ENCODE peak calls at places on chromosomes 1 and 21, in eight cellular contexts. One of them, this sample, is unnamed.

GRCh38 chr1:999797-1000356 is at the start of gene HES4:
- DNase-seq in fibroblast of mammary gland: peak
- DNase-seq in tibial artery: peak
- DNase-seq in endothelial cell of umbilical vein: peak
- DNase-seq in AG04449: peak
- DNase-seq in uterus: peak
- DNase-seq in ovary: peak
- DNase-seq in NB4: peak
- DNase-seq in this sample: peak

GRCh38 chr1:43822040-43822439 is 111.6 kb upstream of the ARTN start:
- DNase-seq in fibroblast of mammary gland: peak
- DNase-seq in ovary: no peak
- DNase-seq in NB4: no peak
- DNase-seq in AG04449: peak
- DNase-seq in tibial artery: no peak
- DNase-seq in endothelial cell of umbilical vein: peak
- DNase-seq in uterus: peak
- DNase-seq in this sample: peak

GRCh38 chr1:168396940-168397680 is 116.4 kb downstream of the TBX19 start:
- DNase-seq in endothelial cell of umbilical vein: no peak
- DNase-seq in tibial artery: no peak
- DNase-seq in ovary: no peak
- DNase-seq in fibroblast of mammary gland: no peak
- DNase-seq in NB4: no peak
- DNase-seq in uterus: no peak
- DNase-seq in AG04449: no peak
- DNase-seq in this sample: no peak

GRCh38 chr1:32361674-32362473 is 411 bp downstream of the FAM229A start:
- DNase-seq in fibroblast of mammary gland: peak
- DNase-seq in NB4: no peak
- DNase-seq in ovary: peak
- DNase-seq in AG04449: no peak
- DNase-seq in tibial artery: peak
- DNase-seq in uterus: peak
- DNase-seq in endothelial cell of umbilical vein: peak
- DNase-seq in this sample: peak

GRCh38 chr21:38188037-38188436 is 68.8 kb upstream of the KCNJ15 start:
- DNase-seq in NB4: no peak
- DNase-seq in AG04449: no peak
- DNase-seq in fibroblast of mammary gland: peak
- DNase-seq in uterus: no peak
- DNase-seq in endothelial cell of umbilical vein: no peak
- DNase-seq in ovary: no peak
- DNase-seq in tibial artery: no peak
- DNase-seq in this sample: peak

GRCh38 chr1:181318022-181318857 is 165.1 kb upstream of the CACNA1E start:
- DNase-seq in AG04449: no peak
- DNase-seq in tibial artery: no peak
- DNase-seq in NB4: no peak
- DNase-seq in fibroblast of mammary gland: no peak
- DNase-seq in ovary: no peak
- DNase-seq in endothelial cell of umbilical vein: no peak
- DNase-seq in uterus: no peak
- DNase-seq in this sample: no peak

GRCh38 chr1:22665752-22666151 is 12.7 kb downstream of the C1QB start:
- DNase-seq in endothelial cell of umbilical vein: peak
- DNase-seq in uterus: no peak
- DNase-seq in tibial artery: no peak
- DNase-seq in AG04449: no peak
- DNase-seq in ovary: peak
- DNase-seq in fibroblast of mammary gland: peak
- DNase-seq in NB4: peak
- DNase-seq in this sample: peak

GRCh38 chr1:237851209-237851845 is 39.4 kb downstream of the ZP4 start:
- DNase-seq in ovary: no peak
- DNase-seq in tibial artery: no peak
- DNase-seq in uterus: no peak
- DNase-seq in AG04449: no peak
- DNase-seq in endothelial cell of umbilical vein: no peak
- DNase-seq in NB4: peak
- DNase-seq in fibroblast of mammary gland: peak
- DNase-seq in this sample: peak

GRCh38 chr1:164611754-164612642 is 53.0 kb downstream of the PBX1 start:
- DNase-seq in ovary: no peak
- DNase-seq in endothelial cell of umbilical vein: peak
- DNase-seq in tibial artery: no peak
- DNase-seq in uterus: no peak
- DNase-seq in fibroblast of mammary gland: peak
- DNase-seq in NB4: no peak
- DNase-seq in AG04449: no peak
- DNase-seq in this sample: peak

GRCh38 chr1:78437941-78438340 is 52.8 kb upstream of the PTGFR start:
- DNase-seq in ovary: no peak
- DNase-seq in endothelial cell of umbilical vein: no peak
- DNase-seq in fibroblast of mammary gland: no peak
- DNase-seq in uterus: no peak
- DNase-seq in NB4: no peak
- DNase-seq in AG04449: no peak
- DNase-seq in tibial artery: no peak
- DNase-seq in this sample: no peak

GRCh38 chr1:159790237-159790917 is 9.6 kb downstream of the DUSP23 start:
- DNase-seq in NB4: peak
- DNase-seq in uterus: no peak
- DNase-seq in ovary: no peak
- DNase-seq in AG04449: no peak
- DNase-seq in tibial artery: no peak
- DNase-seq in fibroblast of mammary gland: peak
- DNase-seq in endothelial cell of umbilical vein: peak
- DNase-seq in this sample: peak

GRCh38 chr1:116847688-116848531 is 61.8 kb upstream of the PTGFRN start:
- DNase-seq in NB4: no peak
- DNase-seq in ovary: no peak
- DNase-seq in endothelial cell of umbilical vein: peak
- DNase-seq in uterus: peak
- DNase-seq in fibroblast of mammary gland: peak
- DNase-seq in tibial artery: peak
- DNase-seq in AG04449: peak
- DNase-seq in this sample: peak

GRCh38 chr1:17802164-17802563 is 47.0 kb downstream of the ACTL8 start:
- DNase-seq in uterus: no peak
- DNase-seq in NB4: no peak
- DNase-seq in fibroblast of mammary gland: peak
- DNase-seq in ovary: no peak
- DNase-seq in endothelial cell of umbilical vein: no peak
- DNase-seq in tibial artery: no peak
- DNase-seq in AG04449: no peak
- DNase-seq in this sample: peak

GRCh38 chr1:1243807-1244191 is 2.7 kb downstream of the C1QTNF12 start:
- DNase-seq in ovary: no peak
- DNase-seq in endothelial cell of umbilical vein: no peak
- DNase-seq in NB4: no peak
- DNase-seq in tibial artery: no peak
- DNase-seq in AG04449: no peak
- DNase-seq in uterus: no peak
- DNase-seq in fibroblast of mammary gland: no peak
- DNase-seq in this sample: no peak

GRCh38 chr1:212221801-212222200 is 63.4 kb upstream of the PPP2R5A start:
- DNase-seq in AG04449: no peak
- DNase-seq in NB4: no peak
- DNase-seq in tibial artery: no peak
- DNase-seq in fibroblast of mammary gland: no peak
- DNase-seq in uterus: peak
- DNase-seq in ovary: no peak
- DNase-seq in endothelial cell of umbilical vein: no peak
- DNase-seq in this sample: peak

GRCh38 chr1:36166938-36167910 is 11.3 kb downstream of the MAP7D1 start:
- DNase-seq in endothelial cell of umbilical vein: no peak
- DNase-seq in ovary: no peak
- DNase-seq in NB4: no peak
- DNase-seq in fibroblast of mammary gland: peak
- DNase-seq in tibial artery: no peak
- DNase-seq in uterus: no peak
- DNase-seq in AG04449: no peak
- DNase-seq in this sample: no peak

GRCh38 chr1:156860113-156860638 is 489 bp upstream of the NTRK1 start:
- DNase-seq in uterus: peak
- DNase-seq in tibial artery: no peak
- DNase-seq in AG04449: no peak
- DNase-seq in fibroblast of mammary gland: peak
- DNase-seq in endothelial cell of umbilical vein: peak
- DNase-seq in ovary: peak
- DNase-seq in NB4: peak
- DNase-seq in this sample: peak

DNA sequence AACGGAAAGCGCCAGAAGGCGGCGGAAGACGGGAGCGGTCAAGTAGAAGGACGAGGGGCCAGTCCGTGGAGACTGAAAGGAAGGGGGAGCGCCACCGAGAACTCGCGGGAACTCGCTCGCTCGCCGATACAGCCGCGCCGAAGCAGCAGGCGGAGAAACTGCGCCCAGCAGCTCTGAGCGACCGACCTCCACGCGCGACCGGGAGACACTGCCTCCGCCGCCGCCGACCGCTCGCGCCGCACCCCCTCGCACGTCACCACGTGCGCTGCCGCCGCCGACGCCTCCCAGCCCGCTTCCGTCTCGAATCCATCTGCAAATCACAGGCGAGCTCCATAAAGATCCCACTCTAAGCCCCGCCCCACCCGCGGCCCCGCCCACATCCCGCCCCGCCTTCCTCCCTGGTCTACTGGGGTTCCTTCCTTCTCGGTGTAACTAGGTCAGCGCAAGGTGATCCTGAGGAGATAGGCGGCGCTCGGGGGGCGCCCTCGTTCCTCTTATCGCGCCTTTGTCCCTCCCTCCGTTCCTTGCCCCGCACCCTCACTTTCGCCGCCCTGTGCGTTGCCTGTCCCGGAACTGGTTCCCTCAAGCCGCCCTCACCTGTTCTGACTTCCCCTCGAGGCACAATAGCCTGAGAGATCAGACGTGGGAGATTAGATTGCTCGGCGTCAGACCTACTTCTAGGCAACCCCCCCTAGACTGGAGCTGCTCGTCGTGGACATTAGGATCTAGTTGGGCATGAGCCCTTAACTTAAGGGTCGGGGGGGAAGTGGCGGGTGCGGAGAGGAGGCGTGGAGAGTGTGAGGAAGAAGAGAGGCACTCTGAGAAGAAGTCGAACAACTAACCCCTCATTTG is at the start of gene IVNS1ABP:
- DNase-seq in NB4: peak
- DNase-seq in endothelial cell of umbilical vein: peak
- DNase-seq in AG04449: peak
- DNase-seq in ovary: peak
- DNase-seq in fibroblast of mammary gland: peak
- DNase-seq in uterus: peak
- DNase-seq in tibial artery: peak
- DNase-seq in this sample: peak
- TF ChIP-seq CTCF in NB4: peak
- TF ChIP-seq CTCF in endothelial cell of umbilical vein: no peak
- TF ChIP-seq CTCF in AG04449: peak
- TF ChIP-seq CTCF in ovary: no peak
- TF ChIP-seq CTCF in fibroblast of mammary gland: no peak
- TF ChIP-seq CTCF in uterus: no peak
- TF ChIP-seq CTCF in tibial artery: no peak
- TF ChIP-seq CTCF in this sample: peak

GRCh38 chr1:203858055-203858454 is 3.3 kb upstream of the SNRPE start:
- DNase-seq in tibial artery: no peak
- DNase-seq in NB4: no peak
- DNase-seq in uterus: no peak
- DNase-seq in fibroblast of mammary gland: peak
- DNase-seq in AG04449: peak
- DNase-seq in endothelial cell of umbilical vein: peak
- DNase-seq in ovary: no peak
- DNase-seq in this sample: peak

GRCh38 chr1:203858975-203859374 is 2.4 kb upstream of the SNRPE start:
- DNase-seq in AG04449: no peak
- DNase-seq in tibial artery: no peak
- DNase-seq in ovary: no peak
- DNase-seq in NB4: no peak
- DNase-seq in fibroblast of mammary gland: no peak
- DNase-seq in uterus: no peak
- DNase-seq in endothelial cell of umbilical vein: no peak
- DNase-seq in this sample: no peak

GRCh38 chr1:203861379-203862184 is at the start of gene SNRPE:
- DNase-seq in NB4: peak
- DNase-seq in tibial artery: peak
- DNase-seq in endothelial cell of umbilical vein: peak
- DNase-seq in uterus: peak
- DNase-seq in fibroblast of mammary gland: peak
- DNase-seq in AG04449: peak
- DNase-seq in ovary: peak
- DNase-seq in this sample: peak

GRCh38 chr1:203860396-203860951 is 925 bp upstream of the SNRPE start:
- DNase-seq in NB4: no peak
- DNase-seq in fibroblast of mammary gland: peak
- DNase-seq in ovary: peak
- DNase-seq in tibial artery: no peak
- DNase-seq in endothelial cell of umbilical vein: peak
- DNase-seq in AG04449: no peak
- DNase-seq in uterus: peak
- DNase-seq in this sample: peak
- H3K4me3 ChIP-seq in NB4: no peak
- H3K4me3 ChIP-seq in fibroblast of mammary gland: peak
- H3K4me3 ChIP-seq in ovary: peak
- H3K4me3 ChIP-seq in tibial artery: peak
- H3K4me3 ChIP-seq in endothelial cell of umbilical vein: no peak
- H3K4me3 ChIP-seq in AG04449: no peak
- H3K4me3 ChIP-seq in uterus: peak
- H3K4me3 ChIP-seq in this sample: peak

DNA sequence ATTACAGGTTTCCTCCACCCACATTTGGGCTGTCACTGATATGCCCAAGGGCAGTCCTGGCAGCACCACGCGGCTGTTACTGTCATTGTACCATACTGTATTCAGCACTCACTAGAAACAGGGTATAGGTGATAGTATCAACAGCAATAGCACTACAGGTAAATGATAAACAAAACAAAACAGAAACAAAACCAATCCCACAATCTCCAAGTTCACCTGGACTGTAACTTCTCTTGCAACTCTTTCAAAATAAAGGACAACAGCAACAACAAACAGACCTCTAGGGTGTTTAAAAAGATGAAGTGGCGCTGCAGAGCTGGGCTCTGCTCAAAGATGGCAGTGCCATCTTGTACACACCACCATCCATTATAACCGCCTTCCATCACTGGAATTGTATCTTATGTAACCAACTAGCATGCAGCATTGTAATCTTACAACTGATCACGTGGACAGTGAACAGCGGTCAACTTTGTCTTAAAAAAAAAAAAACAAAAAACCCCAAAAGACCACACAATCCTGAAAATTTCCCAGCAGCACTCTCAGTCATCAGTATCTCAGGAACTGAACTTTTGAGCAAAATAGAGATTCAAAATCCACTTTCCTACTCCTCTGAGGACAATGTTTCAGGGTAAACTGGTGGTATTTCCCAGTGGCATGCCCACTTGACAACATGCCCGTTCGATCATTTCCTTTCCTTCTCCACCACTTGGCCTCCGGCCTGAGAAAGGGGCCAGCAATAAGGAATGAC is 3.8 kb downstream of the IRF2BP2 start:
- DNase-seq in endothelial cell of umbilical vein: peak
- DNase-seq in tibial artery: no peak
- DNase-seq in uterus: no peak
- DNase-seq in ovary: no peak
- DNase-seq in AG04449: no peak
- DNase-seq in NB4: peak
- DNase-seq in fibroblast of mammary gland: peak
- DNase-seq in this sample: peak
- TF ChIP-seq CTCF in endothelial cell of umbilical vein: no peak
- TF ChIP-seq CTCF in tibial artery: no peak
- TF ChIP-seq CTCF in uterus: no peak
- TF ChIP-seq CTCF in ovary: no peak
- TF ChIP-seq CTCF in AG04449: no peak
- TF ChIP-seq CTCF in NB4: no peak
- TF ChIP-seq CTCF in fibroblast of mammary gland: no peak
- TF ChIP-seq CTCF in this sample: no peak

GRCh38 chr1:15220024-15220392 is 27.0 kb upstream of the FHAD1 start:
- DNase-seq in ovary: no peak
- DNase-seq in endothelial cell of umbilical vein: no peak
- DNase-seq in tibial artery: no peak
- DNase-seq in NB4: no peak
- DNase-seq in fibroblast of mammary gland: no peak
- DNase-seq in AG04449: no peak
- DNase-seq in uterus: no peak
- DNase-seq in this sample: no peak
- H3K4me3 ChIP-seq in ovary: no peak
- H3K4me3 ChIP-seq in endothelial cell of umbilical vein: no peak
- H3K4me3 ChIP-seq in tibial artery: no peak
- H3K4me3 ChIP-seq in NB4: no peak
- H3K4me3 ChIP-seq in fibroblast of mammary gland: no peak
- H3K4me3 ChIP-seq in AG04449: no peak
- H3K4me3 ChIP-seq in uterus: no peak
- H3K4me3 ChIP-seq in this sample: no peak